ENCODE peak calls at places on chromosomes 5 and 9, in six cellular contexts. A is PC-9, Q is LoVo, V is endothelial cell, K is AG08395, S is bronchial epithelial cell. I is an unnamed sample.

GRCh38 chr5:137734962-137735530 is 843 bp downstream of the KLHL3 start:
- DNase-seq in A (peak), Q (no peak), V (peak), K (peak), S (peak), I (no peak)

GRCh38 chr5:5374034-5374715 is 48.3 kb upstream of the ICE1 start:
- DNase-seq in A (no peak), Q (no peak), V (no peak), K (peak), S (no peak), I (no peak)

GRCh38 chr9:109351032-109351431 is 30.2 kb upstream of the EPB41L4B start:
- DNase-seq in A (no peak), Q (no peak), V (no peak), K (no peak), S (no peak), I (no peak)

GRCh38 chr5:66959668-66960067 is 236.9 kb downstream of the CD180 start:
- DNase-seq in A (no peak), Q (no peak), V (no peak), K (peak), S (peak), I (no peak)

GRCh38 chr5:83492331-83492730 is 20.8 kb downstream of the VCAN start:
- DNase-seq in A (no peak), Q (no peak), V (no peak), K (no peak), S (no peak), I (no peak)

GRCh38 chr9:114516913-114517312 is 11.6 kb upstream of the WHRN start:
- DNase-seq in A (no peak), Q (no peak), V (no peak), K (peak), S (peak), I (no peak)

GRCh38 chr9:130390371-130390770 is 54.4 kb upstream of the ASS1 start:
- DNase-seq in A (no peak), Q (no peak), V (no peak), K (no peak), S (no peak), I (no peak)

GRCh38 chr9:128152781-128153116 is 3.5 kb downstream of the LCN2 start:
- DNase-seq in A (no peak), Q (no peak), V (no peak), K (no peak), S (no peak), I (no peak)

GRCh38 chr9:132537352-132537751 is 45.1 kb upstream of the BARHL1 start:
- DNase-seq in A (no peak), Q (no peak), V (no peak), K (no peak), S (no peak), I (no peak)

GRCh38 chr5:113678924-113679575 is 165.6 kb downstream of the YTHDC2 start:
- DNase-seq in A (peak), Q (peak), V (peak), K (peak), S (peak), I (no peak)

GRCh38 chr9:37639874-37640273 is 10.9 kb upstream of the FRMPD1 start:
- DNase-seq in A (no peak), Q (no peak), V (no peak), K (no peak), S (no peak), I (no peak)

GRCh38 chr5:65663804-65664521 is 39.1 kb downstream of the SHLD3 start:
- DNase-seq in A (no peak), Q (peak), V (peak), K (peak), S (peak), I (peak)

GRCh38 chr9:4180907-4181605 is 118.8 kb downstream of the GLIS3 start:
- DNase-seq in A (no peak), Q (no peak), V (no peak), K (no peak), S (peak), I (no peak)

GRCh38 chr5:142618125-142618524 is 67.8 kb downstream of the FGF1 start:
- DNase-seq in A (no peak), Q (no peak), V (no peak), K (peak), S (peak), I (no peak)

GRCh38 chr5:442335-443238 is at the start of gene EXOC3:
- DNase-seq in A (peak), Q (peak), V (peak), K (peak), S (peak), I (no peak)

GRCh38 chr5:54718647-54719046 is 201.1 kb downstream of the SNX18 start:
- DNase-seq in A (no peak), Q (no peak), V (no peak), K (peak), S (peak), I (no peak)

GRCh38 chr5:145762833-145763232 is 72.3 kb downstream of the PRELID2 start:
- DNase-seq in A (no peak), Q (no peak), V (no peak), K (no peak), S (no peak), I (no peak)

GRCh38 chr5:73437126-73438047 is 11.2 kb downstream of the FOXD1 start:
- DNase-seq in A (no peak), Q (peak), V (peak), K (peak), S (no peak), I (no peak)

GRCh38 chr5:39015743-39016586 is 58.2 kb downstream of the RICTOR start:
- DNase-seq in A (no peak), Q (peak), V (no peak), K (peak), S (peak), I (no peak)

GRCh38 chr5:8750100-8750499 is 795.8 kb downstream of the SEMA5A start:
- DNase-seq in A (no peak), Q (no peak), V (no peak), K (no peak), S (no peak), I (no peak)

I was measured in iPS DF 19.7.